ENCODE peak calls at places on chromosomes 6 and 20, in four cellular contexts. F, Y, I and L are unnamed samples.
A peak's percentile ranks its signal among the peaks of the same experiment; 100 is the strongest.

GRCh38 chr20:52446421-52447231 is 255.0 kb upstream of the ZFP64 start:
- DNase-seq in Y (no peak), I (no peak), F (no peak), L (no peak)

GRCh38 chr6:116969211-116969863 is 92.3 kb downstream of the RFX6 start:
- DNase-seq in F (no peak), I (no peak), Y (no peak), L (no peak)

GRCh38 chr6:39124114-39124513 is 9.1 kb upstream of the SAYSD1 start:
- DNase-seq in Y (no peak), I (no peak), F (no peak), L (no peak)

GRCh38 chr6:31007694-31008093 is 2.6 kb upstream of the MUC22 start:
- DNase-seq in Y (no peak), F (no peak), I (no peak), L (no peak)

GRCh38 chr6:154606457-154606856 is 96.0 kb upstream of the CNKSR3 start:
- DNase-seq in I (no peak), F (no peak), Y (no peak), L (no peak)

GRCh38 chr6:30612687-30613248 is 4.3 kb downstream of the PPP1R10 start:
- DNase-seq in F (no peak), I (no peak), Y (no peak), L (no peak)

GRCh38 chr6:128209771-128210170 is 308.9 kb upstream of the THEMIS start:
- DNase-seq in F (no peak), Y (no peak), I (no peak), L (no peak)

GRCh38 chr20:44961024-44961866 is 1.0 kb upstream of the TOMM34 start:
- DNase-seq in F (no peak), I (no peak), Y (no peak), L (no peak)

GRCh38 chr20:10922941-10923340 is 249.1 kb upstream of the JAG1 start:
- DNase-seq in F (no peak), I (no peak), Y (no peak), L (no peak)

GRCh38 chr20:845967-846893 is 12.7 kb downstream of the FAM110A start:
- DNase-seq in I (no peak), Y (no peak), F (no peak), L (no peak)

GRCh38 chr20:53914091-53914860 is 156.1 kb downstream of the BCAS1 start:
- DNase-seq in Y (no peak), I (no peak), F (no peak), L (peak; percentile 48)

GRCh38 chr6:66599541-66599940 is 892.5 kb upstream of the EYS start:
- DNase-seq in Y (no peak), I (no peak), F (no peak), L (no peak)

GRCh38 chr6:63572733-63573139 is 456 bp downstream of the LOC128125822 start:
- DNase-seq in F (no peak), I (no peak), Y (no peak), L (no peak)

GRCh38 chr6:139519571-139520031 is 145.2 kb upstream of the CITED2 start:
- DNase-seq in F (no peak), I (no peak), Y (no peak), L (no peak)

GRCh38 chr6:139518556-139519091 is 144.2 kb upstream of the CITED2 start:
- DNase-seq in F (no peak), I (no peak), Y (no peak), L (no peak)

GRCh38 chr6:139514819-139515218 is 140.4 kb upstream of the CITED2 start:
- DNase-seq in I (no peak), F (no peak), Y (no peak), L (no peak)

GRCh38 chr6:139519097-139519496 is 144.6 kb upstream of the CITED2 start:
- DNase-seq in F (no peak), Y (no peak), I (no peak), L (no peak)

DNA sequence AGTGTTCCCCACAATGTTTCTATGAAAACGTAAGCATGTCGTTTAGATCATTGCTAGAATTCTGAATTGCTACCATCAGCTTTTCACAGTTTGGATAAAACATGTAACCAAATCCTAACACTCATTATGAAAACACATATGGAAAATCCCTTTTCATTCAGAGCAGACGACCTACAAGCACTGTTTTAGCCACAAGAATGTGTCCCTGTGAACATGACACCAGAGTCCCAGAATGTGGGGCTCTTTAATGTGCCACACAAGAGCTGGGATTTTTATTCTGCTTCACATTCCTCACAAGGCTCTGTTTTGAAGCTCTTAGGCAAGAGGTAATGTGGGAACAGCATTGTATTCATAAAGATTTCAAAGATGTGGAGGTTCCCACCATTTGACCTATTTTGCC is 141.1 kb upstream of the CITED2 start:
- DNase-seq in F (no peak), Y (no peak), I (no peak), L (no peak)
- TF ChIP-seq CTCF in F (no peak), Y (no peak), I (no peak), L (no peak)

GRCh38 chr20:58309607-58310290 is at the start of gene RAB22A:
- DNase-seq in Y (peak; percentile 80), I (peak; percentile 64), F (peak; percentile 90), L (peak; percentile 95)
- TF ChIP-seq POLR2A in Y (peak; percentile 85), I (peak; percentile 92), F (peak; percentile 93), L (no peak)

GRCh38 chr6:34671801-34672656 is 24.5 kb downstream of the ILRUN start:
- DNase-seq in F (no peak), I (no peak), Y (peak; percentile 48), L (no peak)
- H3K4me3 ChIP-seq in F (no peak overlapping the region), I (no peak overlapping the region), Y (no peak overlapping the region), L (no peak overlapping the region)

DNA sequence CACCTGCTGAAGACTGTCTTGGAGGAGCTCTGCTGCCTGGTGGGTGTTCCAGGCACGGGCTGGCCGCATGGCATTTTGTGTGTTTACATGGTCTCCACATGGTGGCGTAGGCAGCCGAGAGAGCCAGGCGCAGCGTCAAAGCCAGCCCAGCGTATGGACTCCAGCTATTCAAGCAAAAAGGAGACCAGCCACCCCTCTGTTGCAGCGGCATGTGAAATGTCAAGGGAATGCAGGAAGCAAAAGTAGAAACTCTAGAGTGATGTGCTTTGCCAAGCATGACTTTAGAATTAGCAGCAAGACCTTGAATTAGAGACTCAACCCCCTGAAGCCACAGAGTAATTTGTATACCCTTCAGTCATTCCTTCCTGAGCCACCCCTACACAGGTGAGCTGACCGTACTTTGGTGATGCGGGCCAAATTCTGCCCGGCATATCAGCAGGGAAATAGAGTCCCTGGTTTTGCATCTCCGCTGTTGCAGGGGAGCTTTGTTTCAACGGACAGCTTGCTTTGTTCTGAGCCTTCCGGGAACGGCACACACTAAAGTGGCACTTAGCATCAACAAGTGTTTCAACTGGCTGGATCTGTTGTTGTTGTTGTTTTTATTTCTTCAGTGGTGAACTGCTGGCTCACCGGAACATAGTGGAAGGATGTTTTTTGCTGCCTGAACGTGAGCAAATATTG is 48.5 kb downstream of the FNDC1 start:
- DNase-seq in F (no peak), I (no peak), Y (no peak), L (no peak)
- TF ChIP-seq CTCF in F (no peak), I (peak; percentile 49), Y (no peak), L (no peak)

GRCh38 chr6:33078442-33078841 is 2.7 kb downstream of the HLA-DPB1 start:
- DNase-seq in Y (no peak), I (no peak), F (no peak), L (no peak)

GRCh38 chr6:33079575-33079974 is 3.8 kb downstream of the HLA-DPB1 start:
- DNase-seq in Y (no peak), F (no peak), I (no peak), L (no peak)

GRCh38 chr6:33078919-33079521 is 3.2 kb downstream of the HLA-DPB1 start:
- DNase-seq in Y (no peak), I (no peak), F (no peak), L (no peak)

GRCh38 chr6:33076406-33076934 is 680 bp downstream of the HLA-DPB1 start:
- DNase-seq in I (no peak), F (no peak), Y (no peak), L (no peak)

GRCh38 chr6:33077908-33078307 is 2.1 kb downstream of the HLA-DPB1 start:
- DNase-seq in Y (no peak), F (no peak), I (no peak), L (no peak)
- TF ChIP-seq POLR2A in Y (no peak), F (no peak), I (no peak), L (no peak)

GRCh38 chr6:73694711-73695411 is 1.1 kb upstream of the CD109 start:
- DNase-seq in F (no peak), Y (no peak), I (no peak), L (no peak)
- H3K4me3 ChIP-seq in F (no peak overlapping the region), Y (peak overlapping the region; percentile 57), I (no peak overlapping the region), L (no peak overlapping the region)

DNA sequence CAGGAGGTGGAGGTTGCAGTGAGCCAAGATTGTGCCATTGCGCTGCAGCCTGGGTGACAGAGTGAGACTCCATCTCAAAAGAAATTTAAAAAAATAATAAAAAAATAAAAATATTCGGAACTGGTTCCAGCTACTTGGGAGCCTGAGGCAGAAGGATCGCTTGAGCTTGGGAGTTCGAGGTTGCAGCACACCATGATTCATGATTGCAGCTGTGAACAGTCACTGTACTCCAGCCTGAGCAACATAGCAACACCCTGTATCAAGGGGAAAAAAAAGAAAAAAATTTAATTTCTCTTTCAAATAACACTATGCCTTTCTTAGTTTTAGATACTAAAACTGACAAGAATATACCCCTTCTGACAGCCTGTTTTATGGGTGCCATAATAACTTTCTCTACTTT is 10.5 kb downstream of the KDM1B start:
- DNase-seq in F (no peak), I (no peak), Y (no peak), L (no peak)
- TF ChIP-seq CTCF in F (no peak), I (no peak), Y (no peak), L (no peak)

GRCh38 chr6:118562959-118563358 is 14.9 kb downstream of the PLN start:
- DNase-seq in F (no peak), I (no peak), Y (no peak), L (no peak)

GRCh38 chr6:118558811-118559217 is 10.7 kb downstream of the PLN start:
- DNase-seq in I (no peak), Y (no peak), F (no peak), L (no peak)

GRCh38 chr6:118565317-118565960 is 17.3 kb downstream of the PLN start:
- DNase-seq in F (no peak), I (no peak), Y (no peak), L (no peak)

GRCh38 chr6:118559659-118560058 is 11.6 kb downstream of the PLN start:
- DNase-seq in I (no peak), Y (no peak), F (no peak), L (no peak)

GRCh38 chr6:118562248-118562647 is 14.2 kb downstream of the PLN start:
- DNase-seq in Y (no peak), I (no peak), F (no peak), L (no peak)
- TF ChIP-seq POLR2A in Y (peak; percentile 18), I (no peak), F (no peak), L (no peak)